ENCODE peak calls at places on chromosomes 13 and 19, in four cellular contexts. One of them, this sample, is unnamed.

GRCh38 chr13:75135325-75135825 is 346.6 kb downstream of the TBC1D4 start:
- DNase-seq in HCT116: no peak
- DNase-seq in K562: no peak
- DNase-seq in HepG2: no peak
- DNase-seq in this sample: no peak

GRCh38 chr13:76820759-76821158 is 65.4 kb downstream of the KCTD12 start:
- DNase-seq in HCT116: no peak
- DNase-seq in K562: no peak
- DNase-seq in HepG2: no peak
- DNase-seq in this sample: no peak

GRCh38 chr13:47226516-47226915 is 329.7 kb upstream of the HTR2A start:
- DNase-seq in HCT116: no peak
- DNase-seq in K562: no peak
- DNase-seq in HepG2: no peak
- DNase-seq in this sample: no peak

GRCh38 chr13:37960427-37960826 is 90.9 kb upstream of the TRPC4 start:
- DNase-seq in HCT116: no peak
- DNase-seq in K562: peak; percentile 41
- DNase-seq in HepG2: no peak
- DNase-seq in this sample: peak; percentile 47

GRCh38 chr19:47485210-47485609 is 1.2 kb upstream of the KPTN start:
- DNase-seq in HCT116: no peak
- DNase-seq in K562: no peak
- DNase-seq in HepG2: no peak
- DNase-seq in this sample: no peak

GRCh38 chr19:1259873-1260748 is 9.0 kb upstream of the CIRBP start:
- DNase-seq in HCT116: no peak
- DNase-seq in K562: no peak
- DNase-seq in HepG2: no peak
- DNase-seq in this sample: no peak

GRCh38 chr19:43438291-43439162 is 23.8 kb downstream of the TEX101 start:
- DNase-seq in HCT116: no peak
- DNase-seq in K562: no peak
- DNase-seq in HepG2: no peak
- DNase-seq in this sample: no peak

GRCh38 chr13:94902722-94903407 is 190.5 kb upstream of the SOX21 start:
- DNase-seq in HCT116: no peak
- DNase-seq in K562: no peak
- DNase-seq in HepG2: no peak
- DNase-seq in this sample: no peak

GRCh38 chr19:43798546-43799409 is 3.5 kb downstream of the LYPD5 start:
- DNase-seq in HCT116: peak; percentile 70
- DNase-seq in K562: peak; percentile 71
- DNase-seq in HepG2: no peak
- DNase-seq in this sample: no peak

GRCh38 chr19:8460516-8461298 is 15.9 kb downstream of the HNRNPM start:
- DNase-seq in HCT116: no peak
- DNase-seq in K562: no peak
- DNase-seq in HepG2: no peak
- DNase-seq in this sample: no peak

GRCh38 chr19:3315676-3315973 is 50.8 kb upstream of the NFIC start:
- DNase-seq in HCT116: no peak
- DNase-seq in K562: no peak
- DNase-seq in HepG2: no peak
- DNase-seq in this sample: no peak

GRCh38 chr19:39194832-39195542 is 1.8 kb upstream of the NCCRP1 start:
- DNase-seq in HCT116: no peak
- DNase-seq in K562: no peak
- DNase-seq in HepG2: no peak
- DNase-seq in this sample: no peak

GRCh38 chr13:112374271-112374670 is 1.9 kb upstream of the SPACA7 start:
- DNase-seq in HCT116: no peak
- DNase-seq in K562: no peak
- DNase-seq in HepG2: no peak
- DNase-seq in this sample: no peak

GRCh38 chr19:2984196-2984490 is 6.8 kb downstream of the TLE6 start:
- DNase-seq in HCT116: no peak
- DNase-seq in K562: no peak
- DNase-seq in HepG2: no peak
- DNase-seq in this sample: no peak

GRCh38 chr13:106534844-106535551 is 464 bp downstream of the EFNB2 start:
- DNase-seq in HCT116: no peak
- DNase-seq in K562: no peak
- DNase-seq in HepG2: no peak
- DNase-seq in this sample: peak; percentile 5

GRCh38 chr19:10854350-10855089 is 6.3 kb downstream of the C19orf38 start:
- DNase-seq in HCT116: no peak
- DNase-seq in K562: no peak
- DNase-seq in HepG2: peak; percentile 67
- DNase-seq in this sample: no peak

GRCh38 chr19:31232871-31233270 is 116.4 kb downstream of the TSHZ3 start:
- DNase-seq in HCT116: no peak
- DNase-seq in K562: no peak
- DNase-seq in HepG2: no peak
- DNase-seq in this sample: no peak

GRCh38 chr13:41075034-41075433 is 13.7 kb downstream of the WBP4 start:
- DNase-seq in HCT116: no peak
- DNase-seq in K562: peak; percentile 48
- DNase-seq in HepG2: no peak
- DNase-seq in this sample: peak; percentile 40

GRCh38 chr13:87788363-87788762 is 117.2 kb downstream of the SLITRK5 start:
- DNase-seq in HCT116: no peak
- DNase-seq in K562: no peak
- DNase-seq in HepG2: no peak
- DNase-seq in this sample: no peak

GRCh38 chr13:102392810-102393209 is 9.0 kb downstream of the FGF14 start:
- DNase-seq in HCT116: no peak
- DNase-seq in K562: no peak
- DNase-seq in HepG2: no peak
- DNase-seq in this sample: no peak

GRCh38 chr19:48629599-48630288 is 7.4 kb downstream of the DBP start:
- DNase-seq in HCT116: peak; percentile 96
- DNase-seq in K562: peak; percentile 48
- DNase-seq in HepG2: no peak
- DNase-seq in this sample: no peak

GRCh38 chr19:1069009-1069779 is 2.2 kb downstream of the ARHGAP45 start:
- DNase-seq in HCT116: no peak
- DNase-seq in K562: no peak
- DNase-seq in HepG2: no peak
- DNase-seq in this sample: no peak

GRCh38 chr19:34804115-34804514 is 31.1 kb upstream of the ZNF599 start:
- DNase-seq in HCT116: no peak
- DNase-seq in K562: no peak
- DNase-seq in HepG2: no peak
- DNase-seq in this sample: no peak

GRCh38 chr19:14337510-14337909 is 43.7 kb upstream of the ADGRE5 start:
- DNase-seq in HCT116: peak; percentile 79
- DNase-seq in K562: peak; percentile 81
- DNase-seq in HepG2: no peak
- DNase-seq in this sample: peak; percentile 90

GRCh38 chr13:20173121-20173746 is 12.4 kb upstream of the GJA3 start:
- DNase-seq in HCT116: no peak
- DNase-seq in K562: no peak
- DNase-seq in HepG2: no peak
- DNase-seq in this sample: no peak

GRCh38 chr19:36115453-36116343 is at the start of gene TBCB:
- DNase-seq in HCT116: no peak
- DNase-seq in K562: peak; percentile 82
- DNase-seq in HepG2: peak; percentile 25
- DNase-seq in this sample: no peak

GRCh38 chr19:52188822-52189744 is 769 bp upstream of the PPP2R1A start:
- DNase-seq in HCT116: no peak
- DNase-seq in K562: no peak
- DNase-seq in HepG2: no peak
- DNase-seq in this sample: peak; percentile 81

GRCh38 chr19:843180-843835 is 2.5 kb downstream of the PRTN3 start:
- DNase-seq in HCT116: no peak
- DNase-seq in K562: peak; percentile 64
- DNase-seq in HepG2: no peak
- DNase-seq in this sample: no peak

GRCh38 chr19:18596752-18597157 is 8.2 kb downstream of the REX1BD start:
- DNase-seq in HCT116: peak; percentile 10
- DNase-seq in K562: peak; percentile 93
- DNase-seq in HepG2: peak; percentile 41
- DNase-seq in this sample: peak; percentile 76

GRCh38 chr13:26941345-26942174 is 181.0 kb upstream of the GPR12 start:
- DNase-seq in HCT116: no peak
- DNase-seq in K562: no peak
- DNase-seq in HepG2: no peak
- DNase-seq in this sample: no peak

GRCh38 chr13:104553156-104553555 is 1486.9 kb upstream of the SLC10A2 start:
- DNase-seq in HCT116: no peak
- DNase-seq in K562: no peak
- DNase-seq in HepG2: no peak
- DNase-seq in this sample: no peak

GRCh38 chr19:20482721-20483120 is 82.9 kb downstream of the ZNF737 start:
- DNase-seq in HCT116: no peak
- DNase-seq in K562: no peak
- DNase-seq in HepG2: no peak
- DNase-seq in this sample: no peak

DNA sequence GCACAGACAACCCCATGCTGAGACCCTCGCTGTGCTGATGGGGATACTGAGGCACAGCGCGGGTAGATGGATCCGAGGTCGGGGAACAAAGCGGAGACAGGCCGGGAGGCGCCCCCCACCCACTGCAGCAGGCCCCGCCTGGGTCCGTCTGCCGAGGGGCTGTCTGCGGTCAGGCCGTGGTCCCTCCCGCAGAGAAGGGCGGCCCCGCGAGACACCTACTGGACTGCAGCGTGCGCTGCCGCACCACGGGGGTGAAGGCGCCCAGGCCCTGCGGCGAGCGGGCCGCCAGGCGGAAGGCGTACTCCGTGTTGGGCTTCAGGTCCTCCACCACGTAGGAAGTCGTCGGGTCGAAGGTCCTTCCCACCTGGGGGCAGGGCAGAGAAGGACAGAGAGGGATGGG is 101.9 kb downstream of the PTPRS start:
- DNase-seq in HCT116: no peak
- DNase-seq in K562: no peak
- DNase-seq in HepG2: no peak
- DNase-seq in this sample: no peak
- TF ChIP-seq JUND in HCT116: no peak
- TF ChIP-seq JUND in K562: no peak
- TF ChIP-seq JUND in HepG2: no peak
- TF ChIP-seq JUND in this sample: no peak

DNA sequence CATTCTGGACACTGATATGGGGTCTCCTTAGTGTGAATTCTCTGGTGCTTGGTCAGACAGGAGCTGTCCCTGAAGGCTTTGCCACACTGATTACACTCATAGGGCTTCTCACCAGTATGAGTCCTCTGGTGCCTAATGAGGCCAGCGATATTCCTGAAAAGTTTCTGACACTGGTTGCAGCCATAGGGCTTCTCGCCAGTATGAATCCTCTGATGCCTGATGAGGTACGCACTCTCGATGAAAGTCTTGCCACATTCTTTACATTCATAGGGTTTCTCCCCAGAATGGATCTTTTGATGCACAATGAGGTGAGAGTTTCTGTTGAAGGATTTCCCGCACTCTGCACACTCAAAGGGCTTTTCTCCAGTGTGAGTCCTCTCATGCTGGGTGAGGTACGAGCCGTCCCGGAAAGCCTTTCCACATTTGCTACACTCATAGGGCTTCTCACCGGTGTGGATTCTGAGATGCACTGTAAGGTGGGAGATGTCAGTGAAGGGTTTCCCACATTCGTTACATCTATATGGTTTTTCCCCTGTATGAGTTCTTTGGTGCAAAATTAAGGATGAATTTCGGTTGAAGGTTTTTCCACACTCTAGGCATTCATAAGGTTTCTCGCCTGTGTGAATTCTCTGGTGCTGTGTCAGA is 22.4 kb downstream of the ZNF329 start:
- DNase-seq in HCT116: no peak
- DNase-seq in K562: peak; percentile 4
- DNase-seq in HepG2: no peak
- DNase-seq in this sample: no peak
- TF ChIP-seq JUND in HCT116: no peak
- TF ChIP-seq JUND in K562: no peak
- TF ChIP-seq JUND in HepG2: no peak
- TF ChIP-seq JUND in this sample: no peak

GRCh38 chr13:110398564-110399507 is 91.8 kb downstream of the COL4A2 start:
- DNase-seq in HCT116: no peak
- DNase-seq in K562: no peak
- DNase-seq in HepG2: no peak
- DNase-seq in this sample: no peak

GRCh38 chr13:110396476-110396875 is 89.4 kb downstream of the COL4A2 start:
- DNase-seq in HCT116: no peak
- DNase-seq in K562: no peak
- DNase-seq in HepG2: no peak
- DNase-seq in this sample: no peak

GRCh38 chr13:110396913-110397379 is 89.9 kb downstream of the COL4A2 start:
- DNase-seq in HCT116: no peak
- DNase-seq in K562: no peak
- DNase-seq in HepG2: no peak
- DNase-seq in this sample: no peak

GRCh38 chr13:110399801-110400200 is 92.7 kb downstream of the COL4A2 start:
- DNase-seq in HCT116: no peak
- DNase-seq in K562: no peak
- DNase-seq in HepG2: no peak
- DNase-seq in this sample: no peak

DNA sequence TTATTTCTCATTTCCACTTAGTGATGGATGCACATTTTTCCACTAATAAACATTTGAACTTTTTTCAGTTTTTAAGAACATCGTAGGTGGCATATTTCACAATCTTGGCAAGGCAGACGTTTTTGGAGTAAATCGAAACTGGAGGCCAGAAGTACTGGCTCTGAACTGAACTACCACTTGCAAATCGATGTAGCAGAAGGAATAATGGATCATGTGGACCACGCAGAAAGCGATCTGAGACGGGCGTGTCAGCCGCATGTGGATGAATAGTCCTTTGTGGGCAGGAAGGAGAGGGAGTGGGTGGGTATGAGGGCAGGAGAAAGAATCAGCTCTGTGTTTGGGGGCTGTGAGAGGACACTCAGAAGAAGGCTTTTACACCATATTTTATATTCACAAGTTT is 90.4 kb downstream of the COL4A2 start:
- DNase-seq in HCT116: no peak
- DNase-seq in K562: no peak
- DNase-seq in HepG2: no peak
- DNase-seq in this sample: no peak
- TF ChIP-seq JUND in HCT116: no peak
- TF ChIP-seq JUND in K562: no peak
- TF ChIP-seq JUND in HepG2: no peak
- TF ChIP-seq JUND in this sample: no peak

DNA sequence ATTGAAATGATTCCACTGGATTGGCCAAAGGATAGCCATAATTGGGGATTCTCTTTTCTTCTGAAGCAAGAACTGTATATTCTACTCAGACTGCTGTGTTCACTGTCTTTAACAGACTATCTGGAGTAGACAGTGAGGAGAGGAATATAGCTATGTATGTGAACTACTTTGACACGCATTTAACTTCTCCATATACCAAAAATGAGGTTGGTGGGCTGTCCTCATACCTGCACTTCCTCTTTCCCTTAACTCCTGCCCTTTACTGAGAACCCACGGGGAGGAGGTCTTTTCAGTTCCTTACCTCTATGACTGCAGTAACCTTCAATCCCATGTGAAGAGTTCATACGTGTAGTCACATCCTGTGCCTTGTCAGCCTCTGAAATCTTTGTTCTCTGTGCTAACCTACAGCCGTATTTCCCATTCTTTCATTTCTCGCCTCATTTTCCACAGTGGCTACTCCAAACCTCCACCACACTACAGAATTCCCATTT is 305.8 kb downstream of the MTUS2 start:
- DNase-seq in HCT116: no peak
- DNase-seq in K562: no peak
- DNase-seq in HepG2: no peak
- DNase-seq in this sample: no peak
- TF ChIP-seq JUND in HCT116: no peak
- TF ChIP-seq JUND in K562: no peak
- TF ChIP-seq JUND in HepG2: no peak
- TF ChIP-seq JUND in this sample: no peak

This sample was measured in T47D.